ENCODE peak calls at places on chromosomes 3 and 15, in five cellular contexts. One of them, this sample, is unnamed.

GRCh38 chr3:38114052-38114874 is 22.7 kb downstream of the ACAA1 start:
- DNase-seq in NCI-H1105: no peak
- DNase-seq in T-helper 1 cell: no peak
- DNase-seq in CD4-positive, alpha-beta memory T cell: no peak
- DNase-seq in foreskin fibroblast: no peak
- DNase-seq in this sample: no peak

GRCh38 chr3:88150371-88150770 is 612 bp downstream of the C3orf38 start:
- DNase-seq in CD4-positive, alpha-beta memory T cell: peak; percentile 47
- DNase-seq in T-helper 1 cell: peak; percentile 35
- DNase-seq in foreskin fibroblast: no peak
- DNase-seq in NCI-H1105: peak; percentile 20
- DNase-seq in this sample: peak; percentile 12

GRCh38 chr15:51024735-51025453 is 69.8 kb downstream of the TNFAIP8L3 start:
- DNase-seq in NCI-H1105: peak; percentile 56
- DNase-seq in T-helper 1 cell: no peak
- DNase-seq in foreskin fibroblast: peak; percentile 21
- DNase-seq in CD4-positive, alpha-beta memory T cell: no peak
- DNase-seq in this sample: peak; percentile 26

GRCh38 chr3:87062685-87063084 is 71.7 kb upstream of the VGLL3 start:
- DNase-seq in foreskin fibroblast: no peak
- DNase-seq in T-helper 1 cell: no peak
- DNase-seq in NCI-H1105: no peak
- DNase-seq in CD4-positive, alpha-beta memory T cell: no peak
- DNase-seq in this sample: no peak

GRCh38 chr15:99727733-99728132 is 5.5 kb downstream of the LYSMD4 start:
- DNase-seq in NCI-H1105: no peak
- DNase-seq in foreskin fibroblast: no peak
- DNase-seq in CD4-positive, alpha-beta memory T cell: no peak
- DNase-seq in T-helper 1 cell: no peak
- DNase-seq in this sample: no peak

GRCh38 chr15:62125763-62126162 is 39.3 kb downstream of the C2CD4B start:
- DNase-seq in NCI-H1105: peak; percentile 67
- DNase-seq in foreskin fibroblast: peak; percentile 58
- DNase-seq in CD4-positive, alpha-beta memory T cell: no peak
- DNase-seq in T-helper 1 cell: no peak
- DNase-seq in this sample: peak; percentile 58

GRCh38 chr3:47909607-47910006 is 106.6 kb downstream of the MAP4 start:
- DNase-seq in CD4-positive, alpha-beta memory T cell: no peak
- DNase-seq in foreskin fibroblast: no peak
- DNase-seq in T-helper 1 cell: no peak
- DNase-seq in NCI-H1105: no peak
- DNase-seq in this sample: no peak

GRCh38 chr3:30443756-30444673 is 162.4 kb upstream of the TGFBR2 start:
- DNase-seq in T-helper 1 cell: no peak
- DNase-seq in NCI-H1105: no peak
- DNase-seq in foreskin fibroblast: peak; percentile 41
- DNase-seq in CD4-positive, alpha-beta memory T cell: no peak
- DNase-seq in this sample: no peak

GRCh38 chr15:51450001-51450400 is 108.5 kb downstream of the GLDN start:
- DNase-seq in NCI-H1105: no peak
- DNase-seq in foreskin fibroblast: no peak
- DNase-seq in CD4-positive, alpha-beta memory T cell: no peak
- DNase-seq in T-helper 1 cell: no peak
- DNase-seq in this sample: no peak

GRCh38 chr3:16864610-16865313 is 20.0 kb upstream of the PLCL2 start:
- DNase-seq in CD4-positive, alpha-beta memory T cell: no peak
- DNase-seq in foreskin fibroblast: peak; percentile 69
- DNase-seq in NCI-H1105: no peak
- DNase-seq in T-helper 1 cell: no peak
- DNase-seq in this sample: peak; percentile 53

GRCh38 chr3:127056281-127056680 is 73.4 kb downstream of the PLXNA1 start:
- DNase-seq in foreskin fibroblast: no peak
- DNase-seq in NCI-H1105: no peak
- DNase-seq in CD4-positive, alpha-beta memory T cell: no peak
- DNase-seq in T-helper 1 cell: no peak
- DNase-seq in this sample: no peak

GRCh38 chr3:158094235-158094916 is 11.8 kb downstream of the SHOX2 start:
- DNase-seq in T-helper 1 cell: no peak
- DNase-seq in foreskin fibroblast: no peak
- DNase-seq in NCI-H1105: no peak
- DNase-seq in CD4-positive, alpha-beta memory T cell: no peak
- DNase-seq in this sample: no peak

GRCh38 chr3:4836516-4836915 is 142.7 kb upstream of the BHLHE40 start:
- DNase-seq in foreskin fibroblast: no peak
- DNase-seq in NCI-H1105: no peak
- DNase-seq in T-helper 1 cell: no peak
- DNase-seq in CD4-positive, alpha-beta memory T cell: no peak
- DNase-seq in this sample: no peak

GRCh38 chr3:24678441-24678865 is 183.8 kb upstream of the THRB start:
- DNase-seq in NCI-H1105: no peak
- DNase-seq in foreskin fibroblast: peak; percentile 87
- DNase-seq in T-helper 1 cell: peak; percentile 41
- DNase-seq in CD4-positive, alpha-beta memory T cell: no peak
- DNase-seq in this sample: peak; percentile 66

GRCh38 chr15:66078196-66078928 is 175.2 kb downstream of the MEGF11 start:
- DNase-seq in foreskin fibroblast: no peak
- DNase-seq in CD4-positive, alpha-beta memory T cell: no peak
- DNase-seq in T-helper 1 cell: no peak
- DNase-seq in NCI-H1105: no peak
- DNase-seq in this sample: no peak

GRCh38 chr15:62212746-62213145 is 47.7 kb upstream of the C2CD4B start:
- DNase-seq in T-helper 1 cell: peak; percentile 40
- DNase-seq in NCI-H1105: no peak
- DNase-seq in CD4-positive, alpha-beta memory T cell: peak; percentile 45
- DNase-seq in foreskin fibroblast: no peak
- DNase-seq in this sample: no peak

GRCh38 chr3:33420966-33421365 is 19.2 kb downstream of the UBP1 start:
- DNase-seq in T-helper 1 cell: no peak
- DNase-seq in CD4-positive, alpha-beta memory T cell: no peak
- DNase-seq in foreskin fibroblast: no peak
- DNase-seq in NCI-H1105: no peak
- DNase-seq in this sample: no peak

GRCh38 chr3:12301513-12301912 is 12.6 kb downstream of the PPARG start:
- DNase-seq in NCI-H1105: no peak
- DNase-seq in T-helper 1 cell: no peak
- DNase-seq in CD4-positive, alpha-beta memory T cell: no peak
- DNase-seq in foreskin fibroblast: no peak
- DNase-seq in this sample: no peak

GRCh38 chr3:78734048-78734637 is 1033.7 kb downstream of the ROBO1 start:
- DNase-seq in T-helper 1 cell: no peak
- DNase-seq in CD4-positive, alpha-beta memory T cell: no peak
- DNase-seq in NCI-H1105: peak; percentile 52
- DNase-seq in foreskin fibroblast: peak; percentile 93
- DNase-seq in this sample: peak; percentile 20

GRCh38 chr3:170414202-170414663 is 4.4 kb upstream of the CLDN11 start:
- DNase-seq in NCI-H1105: peak; percentile 59
- DNase-seq in CD4-positive, alpha-beta memory T cell: peak; percentile 43
- DNase-seq in foreskin fibroblast: peak; percentile 94
- DNase-seq in T-helper 1 cell: peak; percentile 38
- DNase-seq in this sample: peak; percentile 77

GRCh38 chr3:116166121-116166520 is 279.2 kb downstream of the LSAMP start:
- DNase-seq in foreskin fibroblast: no peak
- DNase-seq in T-helper 1 cell: no peak
- DNase-seq in NCI-H1105: no peak
- DNase-seq in CD4-positive, alpha-beta memory T cell: no peak
- DNase-seq in this sample: no peak

GRCh38 chr3:111681705-111682426 is 86.7 kb upstream of the ZBED2 start:
- DNase-seq in CD4-positive, alpha-beta memory T cell: no peak
- DNase-seq in T-helper 1 cell: no peak
- DNase-seq in NCI-H1105: no peak
- DNase-seq in foreskin fibroblast: no peak
- DNase-seq in this sample: no peak

GRCh38 chr15:53059273-53060043 is 269.3 kb upstream of the ONECUT1 start:
- DNase-seq in foreskin fibroblast: no peak
- DNase-seq in T-helper 1 cell: no peak
- DNase-seq in NCI-H1105: no peak
- DNase-seq in CD4-positive, alpha-beta memory T cell: no peak
- DNase-seq in this sample: no peak

GRCh38 chr3:70737656-70738309 is 425.3 kb upstream of the MDFIC2 start:
- DNase-seq in NCI-H1105: no peak
- DNase-seq in CD4-positive, alpha-beta memory T cell: no peak
- DNase-seq in T-helper 1 cell: no peak
- DNase-seq in foreskin fibroblast: no peak
- DNase-seq in this sample: no peak

GRCh38 chr3:13280856-13281656 is 139.1 kb downstream of the NUP210 start:
- DNase-seq in CD4-positive, alpha-beta memory T cell: no peak
- DNase-seq in foreskin fibroblast: no peak
- DNase-seq in NCI-H1105: no peak
- DNase-seq in T-helper 1 cell: no peak
- DNase-seq in this sample: no peak

GRCh38 chr3:39637807-39638206 is 170.3 kb downstream of the MOBP start:
- DNase-seq in foreskin fibroblast: peak; percentile 72
- DNase-seq in CD4-positive, alpha-beta memory T cell: no peak
- DNase-seq in NCI-H1105: no peak
- DNase-seq in T-helper 1 cell: peak; percentile 11
- DNase-seq in this sample: peak; percentile 37

GRCh38 chr15:39504812-39505211 is 76.1 kb upstream of the THBS1 start:
- DNase-seq in T-helper 1 cell: no peak
- DNase-seq in NCI-H1105: no peak
- DNase-seq in CD4-positive, alpha-beta memory T cell: no peak
- DNase-seq in foreskin fibroblast: peak; percentile 75
- DNase-seq in this sample: peak; percentile 62

GRCh38 chr15:31328999-31329639 is 2.5 kb downstream of the KLF13 start:
- DNase-seq in foreskin fibroblast: no peak
- DNase-seq in CD4-positive, alpha-beta memory T cell: peak; percentile 66
- DNase-seq in T-helper 1 cell: no peak
- DNase-seq in NCI-H1105: no peak
- DNase-seq in this sample: no peak

GRCh38 chr15:50151468-50151867 is 30.5 kb upstream of the SLC27A2 start:
- DNase-seq in CD4-positive, alpha-beta memory T cell: no peak
- DNase-seq in T-helper 1 cell: no peak
- DNase-seq in foreskin fibroblast: no peak
- DNase-seq in NCI-H1105: no peak
- DNase-seq in this sample: no peak

GRCh38 chr3:53159415-53160135 is 1.4 kb upstream of the PRKCD start:
- DNase-seq in foreskin fibroblast: no peak
- DNase-seq in NCI-H1105: no peak
- DNase-seq in T-helper 1 cell: no peak
- DNase-seq in CD4-positive, alpha-beta memory T cell: no peak
- DNase-seq in this sample: no peak

GRCh38 chr15:51314391-51315337 is 23.7 kb downstream of the CYP19A1 start:
- DNase-seq in NCI-H1105: no peak
- DNase-seq in CD4-positive, alpha-beta memory T cell: no peak
- DNase-seq in T-helper 1 cell: no peak
- DNase-seq in foreskin fibroblast: peak; percentile 10
- DNase-seq in this sample: no peak

This sample was measured in AG20443.